ENCODE peak calls at places on chromosomes 2 and 18, in nine cellular contexts. T, Q, J, B, K, Y, C, X and G are unnamed samples.

GRCh38 chr2:217854684-217855083 is 148.1 kb downstream of the TNS1 start:
- DNase-seq in T (no peak), Q (no peak), J (no peak), B (no peak), K (no peak), Y (no peak), C (no peak), X (no peak), G (no peak)

GRCh38 chr18:60372598-60372997 is at the start of gene MC4R:
- DNase-seq in T (peak), Q (no peak), J (peak), B (peak), K (no peak), Y (peak), C (peak), X (no peak), G (peak)

GRCh38 chr18:30481871-30482270 is 560.7 kb downstream of the DSC3 start:
- DNase-seq in T (no peak), Q (no peak), J (no peak), B (no peak), K (no peak), Y (no peak), C (no peak), X (no peak), G (no peak)

GRCh38 chr2:3667151-3667631 is 9.2 kb downstream of the ALLC start:
- DNase-seq in T (no peak), Q (no peak), J (no peak), B (no peak), K (no peak), Y (peak), C (no peak), X (peak), G (no peak)

GRCh38 chr2:46487667-46488333 is 8.4 kb downstream of the TMEM247 start:
- DNase-seq in T (peak), Q (peak), J (no peak), B (peak), K (peak), Y (peak), C (no peak), X (peak), G (peak)

GRCh38 chr2:182165196-182165595 is 179.5 kb downstream of the PPP1R1C start:
- DNase-seq in T (no peak), Q (no peak), J (no peak), B (no peak), K (no peak), Y (no peak), C (no peak), X (no peak), G (no peak)

GRCh38 chr2:6639870-6640639 is 225.7 kb downstream of the CMPK2 start:
- DNase-seq in T (no peak), Q (no peak), J (peak), B (no peak), K (no peak), Y (no peak), C (no peak), X (no peak), G (no peak)

GRCh38 chr18:35178260-35178659 is 62.6 kb upstream of the ZNF397 start:
- DNase-seq in T (no peak), Q (peak), J (no peak), B (no peak), K (no peak), Y (no peak), C (no peak), X (no peak), G (peak)

GRCh38 chr2:73642338-73643018 is at the start of gene NAT8:
- DNase-seq in T (no peak), Q (no peak), J (no peak), B (no peak), K (no peak), Y (no peak), C (peak), X (no peak), G (peak)

GRCh38 chr2:26483957-26484565 is 6.1 kb upstream of the OTOF start:
- DNase-seq in T (no peak), Q (no peak), J (no peak), B (no peak), K (no peak), Y (no peak), C (no peak), X (no peak), G (no peak)

GRCh38 chr2:8889978-8890377 is 52.6 kb upstream of the KIDINS220 start:
- DNase-seq in T (no peak), Q (no peak), J (no peak), B (no peak), K (no peak), Y (no peak), C (no peak), X (no peak), G (no peak)

GRCh38 chr2:109150559-109150958 is 21.6 kb downstream of the SH3RF3 start:
- DNase-seq in T (no peak), Q (no peak), J (no peak), B (no peak), K (no peak), Y (no peak), C (no peak), X (peak), G (no peak)

GRCh38 chr2:99150691-99151090 is 4.1 kb downstream of the TSGA10 start:
- DNase-seq in T (no peak), Q (peak), J (no peak), B (no peak), K (no peak), Y (no peak), C (no peak), X (no peak), G (no peak)

GRCh38 chr18:54973046-54973445 is 13.8 kb upstream of the CCDC68 start:
- DNase-seq in T (no peak), Q (no peak), J (no peak), B (no peak), K (no peak), Y (no peak), C (no peak), X (no peak), G (no peak)

GRCh38 chr18:50853863-50854271 is 25.1 kb upstream of the ME2 start:
- DNase-seq in T (peak), Q (peak), J (no peak), B (no peak), K (no peak), Y (no peak), C (peak), X (no peak), G (no peak)

GRCh38 chr18:42798606-42799005 is 316.9 kb downstream of the RIT2 start:
- DNase-seq in T (no peak), Q (no peak), J (no peak), B (no peak), K (no peak), Y (no peak), C (no peak), X (no peak), G (no peak)

GRCh38 chr2:40371525-40372277 is 80.2 kb downstream of the SLC8A1 start:
- DNase-seq in T (no peak), Q (peak), J (peak), B (peak), K (no peak), Y (peak), C (no peak), X (peak), G (peak)

GRCh38 chr2:110674620-110675555 is 3.0 kb downstream of the BUB1 start:
- DNase-seq in T (no peak), Q (peak), J (no peak), B (no peak), K (no peak), Y (no peak), C (peak), X (no peak), G (peak)

GRCh38 chr2:60486067-60486466 is 67.4 kb downstream of the BCL11A start:
- DNase-seq in T (no peak), Q (no peak), J (no peak), B (no peak), K (no peak), Y (no peak), C (no peak), X (no peak), G (no peak)

GRCh38 chr2:111119847-111120252 is 864 bp upstream of the BCL2L11 start:
- DNase-seq in T (no peak), Q (no peak), J (no peak), B (no peak), K (no peak), Y (no peak), C (no peak), X (no peak), G (no peak)

GRCh38 chr2:23940976-23941605 is 828 bp downstream of the UBXN2A start:
- DNase-seq in T (no peak), Q (peak), J (no peak), B (no peak), K (no peak), Y (no peak), C (no peak), X (no peak), G (peak)

GRCh38 chr2:223997938-223998337 is 40.7 kb downstream of the MRPL44 start:
- DNase-seq in T (no peak), Q (no peak), J (no peak), B (no peak), K (no peak), Y (no peak), C (no peak), X (no peak), G (no peak)

GRCh38 chr18:58268849-58269248 is 224.8 kb downstream of the NEDD4L start:
- DNase-seq in T (peak), Q (peak), J (no peak), B (no peak), K (no peak), Y (no peak), C (peak), X (no peak), G (peak)

GRCh38 chr2:239548491-239548890 is 147.7 kb upstream of the HDAC4 start:
- DNase-seq in T (no peak), Q (peak), J (peak), B (no peak), K (no peak), Y (no peak), C (no peak), X (no peak), G (no peak)

GRCh38 chr2:159551811-159552210 is 64.5 kb downstream of the BAZ2B start:
- DNase-seq in T (no peak), Q (no peak), J (no peak), B (no peak), K (no peak), Y (no peak), C (no peak), X (no peak), G (no peak)

GRCh38 chr2:3498783-3499394 is 20.4 kb downstream of the ADI1 start:
- DNase-seq in T (no peak), Q (no peak), J (no peak), B (no peak), K (no peak), Y (no peak), C (no peak), X (no peak), G (no peak)

GRCh38 chr18:48412339-48412929 is 3.3 kb upstream of the ZBTB7C start:
- DNase-seq in T (no peak), Q (peak), J (peak), B (no peak), K (peak), Y (no peak), C (peak), X (no peak), G (peak)

GRCh38 chr2:136149011-136149410 is 31.1 kb upstream of the CXCR4 start:
- DNase-seq in T (no peak), Q (no peak), J (no peak), B (no peak), K (no peak), Y (no peak), C (no peak), X (no peak), G (no peak)

GRCh38 chr18:26471027-26471426 is 77.3 kb downstream of the KCTD1 start:
- DNase-seq in T (no peak), Q (no peak), J (no peak), B (no peak), K (no peak), Y (no peak), C (peak), X (no peak), G (peak)